ENCODE peak calls at places on chromosome 19, in five cellular contexts. M, F, P, A and B are unnamed samples.

GRCh38 chr19:32901504-32902161 is 32.1 kb upstream of the SLC7A9 start:
- DNase-seq in M (no peak), F (no peak), P (no peak), A (no peak), B (no peak)

GRCh38 chr19:41695745-41696144 is 7.7 kb upstream of the CEACAM7 start:
- DNase-seq in M (no peak), F (no peak), P (no peak), A (no peak), B (no peak)

GRCh38 chr19:33298146-33298911 is 4.0 kb downstream of the CEBPA start:
- DNase-seq in M (no peak), F (no peak), P (no peak), A (no peak), B (no peak)

GRCh38 chr19:20313894-20314293 is 146.9 kb downstream of the ZNF486 start:
- DNase-seq in M (no peak), F (no peak), P (no peak), A (no peak), B (no peak)

GRCh38 chr19:43544077-43544476 is 11.1 kb downstream of the ZNF575 start:
- DNase-seq in M (no peak), F (no peak), P (no peak), A (no peak), B (no peak)

GRCh38 chr19:42693760-42694350 is 46.4 kb downstream of the PSG3 start:
- DNase-seq in M (no peak), F (peak; percentile 53), P (no peak), A (peak; percentile 46), B (peak; percentile 54)

GRCh38 chr19:40687525-40688016 is 2.9 kb downstream of the NUMBL start:
- DNase-seq in M (peak; percentile 62), F (peak; percentile 92), P (no peak), A (peak; percentile 86), B (peak; percentile 81)

GRCh38 chr19:49875801-49876421 is 1.2 kb downstream of the AKT1S1 start:
- DNase-seq in M (no peak), F (peak; percentile 49), P (peak; percentile 56), A (peak; percentile 29), B (peak; percentile 27)

GRCh38 chr19:49421039-49421877 is 2.0 kb downstream of the PTH2 start:
- DNase-seq in M (no peak), F (peak; percentile 63), P (peak; percentile 76), A (peak; percentile 17), B (peak; percentile 43)

GRCh38 chr19:35154535-35155406 is at the start of gene FXYD5:
- DNase-seq in M (no peak), F (peak; percentile 72), P (no peak), A (peak; percentile 80), B (peak; percentile 76)

GRCh38 chr19:5492281-5492812 is 37.1 kb downstream of the ZNRF4 start:
- DNase-seq in M (no peak), F (no peak), P (no peak), A (no peak), B (no peak)

GRCh38 chr19:35144600-35145436 is 1.8 kb downstream of the FXYD7 start:
- DNase-seq in M (no peak), F (no peak), P (no peak), A (no peak), B (no peak)

GRCh38 chr19:33698576-33699435 is 77.1 kb downstream of the CHST8 start:
- DNase-seq in M (no peak), F (no peak), P (no peak), A (no peak), B (no peak)

GRCh38 chr19:6890938-6891337 is 3.6 kb downstream of the ADGRE1 start:
- DNase-seq in M (no peak), F (no peak), P (no peak), A (no peak), B (no peak)

GRCh38 chr19:1355258-1355973 is 28.3 kb upstream of the NDUFS7 start:
- DNase-seq in M (no peak), F (no peak), P (no peak), A (no peak), B (no peak)

GRCh38 chr19:49151339-49152217 is 3.6 kb downstream of the HRC start:
- DNase-seq in M (no peak), F (peak; percentile 28), P (peak; percentile 48), A (peak; percentile 11), B (no peak)

GRCh38 chr19:28023064-28023463 is 1189.9 kb downstream of the UQCRFS1 start:
- DNase-seq in M (no peak), F (peak; percentile 71), P (no peak), A (no peak), B (peak; percentile 77)

GRCh38 chr19:47820410-47820809 is 1.3 kb upstream of the CRX start:
- DNase-seq in M (no peak), F (no peak), P (no peak), A (no peak), B (no peak)

GRCh38 chr19:16587031-16588023 is 15.1 kb upstream of the SLC35E1 start:
- DNase-seq in M (no peak), F (no peak), P (no peak), A (peak; percentile 67), B (peak; percentile 69)

GRCh38 chr19:19059837-19060611 is 3.8 kb upstream of the SLC25A42 start:
- DNase-seq in M (no peak), F (no peak), P (no peak), A (no peak), B (no peak)

GRCh38 chr19:43784981-43785808 is 4.4 kb upstream of the KCNN4 start:
- DNase-seq in M (no peak), F (peak; percentile 78), P (peak; percentile 60), A (peak; percentile 67), B (peak; percentile 67)

GRCh38 chr19:3585301-3586123 is at the start of gene GIPC3:
- DNase-seq in M (no peak), F (no peak), P (no peak), A (no peak), B (no peak)

GRCh38 chr19:3113100-3114017 is 19.2 kb downstream of the GNA11 start:
- DNase-seq in M (no peak), F (no peak), P (no peak), A (no peak), B (no peak)

GRCh38 chr19:38031423-38031770 is 124.4 kb downstream of the SIPA1L3 start:
- DNase-seq in M (no peak), F (peak; percentile 72), P (no peak), A (peak; percentile 87), B (peak; percentile 29)